ENCODE peak calls at places on chromosomes 13 and 19, in ten cellular contexts. I is cardiac muscle cell, P is sigmoid colon, X is tibial nerve, Y is endodermal cell, L is right atrium auricular region, Q is H9, K is colonic mucosa, F is tibial artery, D is Peyer's patch. N is an unnamed sample.

GRCh38 chr19:52946322-52947310 is 16.1 kb downstream of the ZNF816 start:
- DNase-seq in I (peak; percentile 43), P (peak; percentile 69), X (no peak), Y (peak; percentile 94), L (no peak), Q (peak; percentile 99), K (no peak), F (no peak), D (no peak), N (peak; percentile 80)

GRCh38 chr13:44302948-44303575 is 70.6 kb upstream of the SERP2 start:
- DNase-seq in I (peak; percentile 88), P (peak; percentile 71), X (no peak), Y (no peak), L (no peak), Q (no peak), K (no peak), F (no peak), D (no peak), N (no peak)

GRCh38 chr19:38298841-38299680 is 5.0 kb upstream of the C19orf33 start:
- DNase-seq in I (peak; percentile 43), P (no peak), X (no peak), Y (no peak), L (no peak), Q (no peak), K (no peak), F (no peak), D (no peak), N (peak; percentile 22)

GRCh38 chr13:64925284-64925683 is 2304.9 kb downstream of the PCDH9 start:
- DNase-seq in I (peak; percentile 37), P (no peak), X (no peak), Y (peak; percentile 90), L (no peak), Q (peak; percentile 75), K (no peak), F (no peak), D (no peak), N (no peak)

GRCh38 chr13:112210401-112210800 is 143.5 kb downstream of the SOX1 start:
- DNase-seq in I (no peak), P (no peak), X (no peak), Y (peak; percentile 80), L (no peak), Q (no peak), K (no peak), F (no peak), D (no peak), N (peak; percentile 35)

GRCh38 chr19:28374971-28375370 is 838.0 kb downstream of the UQCRFS1 start:
- DNase-seq in I (no peak), P (no peak), X (no peak), Y (peak; percentile 53), L (no peak), Q (no peak), K (no peak), F (no peak), D (no peak), N (no peak)

GRCh38 chr13:111283457-111283856 is 37.0 kb upstream of the TEX29 start:
- DNase-seq in I (no peak), P (no peak), X (no peak), Y (no peak), L (no peak), Q (no peak), K (no peak), F (no peak), D (no peak), N (no peak)

GRCh38 chr13:113777311-113778260 is 18.6 kb downstream of the TMEM255B start:
- DNase-seq in I (peak; percentile 44), P (no peak), X (no peak), Y (peak; percentile 92), L (no peak), Q (peak; percentile 73), K (no peak), F (peak; percentile 54), D (no peak), N (no peak)

GRCh38 chr13:53189162-53189561 is 160.5 kb downstream of the OLFM4 start:
- DNase-seq in I (no peak), P (no peak), X (no peak), Y (no peak), L (no peak), Q (no peak), K (no peak), F (no peak), D (no peak), N (no peak)

GRCh38 chr13:25372275-25373081 is 704 bp downstream of the ATP8A2 start:
- DNase-seq in I (no peak), P (no peak), X (no peak), Y (peak; percentile 79), L (no peak), Q (peak; percentile 52), K (no peak), F (no peak), D (no peak), N (no peak)

GRCh38 chr19:49636230-49636932 is 3.6 kb downstream of the RRAS start:
- DNase-seq in I (no peak), P (no peak), X (no peak), Y (peak; percentile 68), L (no peak), Q (no peak), K (no peak), F (no peak), D (no peak), N (no peak)

GRCh38 chr13:112968910-112969691 is at the start of gene MCF2L:
- DNase-seq in I (peak; percentile 65), P (peak; percentile 51), X (no peak), Y (peak; percentile 83), L (no peak), Q (peak; percentile 57), K (peak; percentile 63), F (peak; percentile 53), D (peak; percentile 48), N (peak; percentile 76)

GRCh38 chr13:107968470-107968869 is 246.9 kb downstream of the LIG4 start:
- DNase-seq in I (no peak), P (no peak), X (no peak), Y (no peak), L (no peak), Q (no peak), K (no peak), F (no peak), D (no peak), N (no peak)

GRCh38 chr19:48445256-48445605 is 552 bp upstream of the GRWD1 start:
- DNase-seq in I (peak; percentile 96), P (no peak), X (no peak), Y (peak; percentile 80), L (peak; percentile 71), Q (peak; percentile 62), K (no peak), F (no peak), D (no peak), N (no peak)
- H3K27ac ChIP-seq in I (peak overlapping the region; percentile 76), P (peak overlapping the region; percentile 81), X (peak overlapping the region; percentile 73), Y (peak overlapping the region; percentile 75), L (peak overlapping the region; percentile 87), Q (peak overlapping the region; percentile 22), K (peak overlapping the region; percentile 62), F (peak overlapping the region; percentile 83), D (peak overlapping the region; percentile 82), N (peak overlapping the region; percentile 90)

GRCh38 chr13:27339299-27339698 is 68.7 kb downstream of the RASL11A start:
- DNase-seq in I (peak; percentile 72), P (no peak), X (no peak), Y (peak; percentile 92), L (no peak), Q (peak; percentile 86), K (peak; percentile 38), F (peak; percentile 63), D (peak; percentile 46), N (no peak)
- TF ChIP-seq CTCF in I (peak; percentile 76), P (no peak), X (peak; percentile 12), Y (peak; percentile 74), L (no peak), Q (peak; percentile 64), K (peak; percentile 37), F (peak; percentile 14), D (peak; percentile 43), N (peak; percentile 28)

GRCh38 chr13:109150691-109151090 is 521.3 kb downstream of the MYO16 start:
- DNase-seq in I (no peak), P (no peak), X (no peak), Y (no peak), L (no peak), Q (no peak), K (no peak), F (no peak), D (no peak), N (no peak)
- H3K4me1 ChIP-seq in I (no peaks in the 10 kb centered on the region), P (peaks cover 43% of the 10 kb centered on the region), X (peaks cover 11% of the 10 kb centered on the region), Y (peaks cover 8% of the 10 kb centered on the region), L (no peaks in the 10 kb centered on the region), Q (no peaks in the 10 kb centered on the region), K (no peaks in the 10 kb centered on the region), F (peaks cover under 1% of the 10 kb centered on the region), D (no peaks in the 10 kb centered on the region), N (no peaks in the 10 kb centered on the region)

GRCh38 chr19:13987101-13987890 is 18.8 kb downstream of the RFX1 start:
- DNase-seq in I (no peak), P (no peak), X (no peak), Y (peak; percentile 64), L (no peak), Q (no peak), K (no peak), F (no peak), D (no peak), N (peak; percentile 91)
- H3K27ac ChIP-seq in I (peak overlapping the region; percentile 49), P (peak overlapping the region; percentile 67), X (peak overlapping the region; percentile 89), Y (peak overlapping the region; percentile 49), L (peak overlapping the region; percentile 84), Q (peak overlapping the region; percentile 6), K (peak overlapping the region; percentile 77), F (peak overlapping the region; percentile 59), D (peak overlapping the region; percentile 96), N (peak overlapping the region; percentile 96)

DNA sequence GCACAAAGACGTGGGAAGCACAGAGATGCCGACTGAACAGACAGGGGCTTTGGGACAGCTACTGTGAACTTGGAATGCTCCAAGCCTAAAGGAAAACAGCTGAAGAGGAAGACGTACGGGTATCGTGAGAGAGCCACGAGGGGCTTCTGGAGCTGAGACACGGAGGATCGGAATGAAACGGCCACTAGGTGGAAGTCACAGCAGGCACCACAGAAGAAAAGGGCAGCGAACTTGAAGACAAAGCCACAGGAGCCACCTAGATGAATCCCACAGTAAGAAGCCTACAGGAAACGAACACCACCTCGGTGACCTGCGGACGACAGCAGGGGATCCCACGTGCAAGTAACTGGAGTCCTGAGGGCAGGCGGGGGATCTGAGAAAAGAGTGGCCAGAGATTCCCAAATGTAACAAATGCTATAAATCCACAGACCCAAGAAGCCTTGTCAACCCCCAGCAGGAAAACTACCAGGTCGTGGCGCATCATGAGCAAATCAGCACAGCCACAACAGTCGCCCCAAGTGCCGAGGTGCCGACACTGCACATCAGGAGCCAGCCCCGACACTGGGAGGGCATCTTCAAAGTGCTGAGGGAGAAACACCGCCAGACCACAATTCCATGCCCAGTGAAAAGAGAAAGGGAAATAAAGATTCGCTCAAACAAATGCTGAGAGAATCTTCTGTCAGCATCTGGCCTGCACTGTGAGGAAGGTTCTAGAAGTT is 39.3 kb upstream of the ISYNA1 start:
- DNase-seq in I (no peak), P (no peak), X (no peak), Y (no peak), L (no peak), Q (no peak), K (no peak), F (no peak), D (no peak), N (no peak)
- TF ChIP-seq CTCF in I (no peak), P (no peak), X (no peak), Y (peak; percentile 56), L (no peak), Q (peak; percentile 41), K (no peak), F (no peak), D (no peak), N (no peak)

GRCh38 chr13:29922281-29922821 is 71.9 kb upstream of the UBL3 start:
- DNase-seq in I (peak; percentile 25), P (no peak), X (no peak), Y (no peak), L (no peak), Q (no peak), K (no peak), F (no peak), D (no peak), N (no peak)
- H3K4me1 ChIP-seq in I (peaks cover 4% of the 10 kb centered on the region), P (peaks cover 40% of the 10 kb centered on the region), X (peaks cover 39% of the 10 kb centered on the region), Y (peaks cover 8% of the 10 kb centered on the region), L (no peaks in the 10 kb centered on the region), Q (no peaks in the 10 kb centered on the region), K (peaks cover 14% of the 10 kb centered on the region), F (peaks cover 33% of the 10 kb centered on the region), D (no peaks in the 10 kb centered on the region), N (peaks cover 22% of the 10 kb centered on the region)